ENCODE peak calls at places on chromosomes 5 and 9, in six cellular contexts. One of them, this sample, is unnamed.

GRCh38 chr9:34070601-34071340 is 22.1 kb upstream of the UBAP2 start:
- DNase-seq in NCI-H1092: no peak
- DNase-seq in naive thymus-derived CD4-positive, alpha-beta T cell: no peak
- DNase-seq in COR-L47: no peak
- DNase-seq in A673: no peak
- DNase-seq in M059J: no peak
- DNase-seq in this sample: no peak

GRCh38 chr9:107214915-107215314 is 68.2 kb upstream of the RAD23B start:
- DNase-seq in M059J: peak; percentile 69
- DNase-seq in COR-L47: no peak
- DNase-seq in naive thymus-derived CD4-positive, alpha-beta T cell: no peak
- DNase-seq in NCI-H1092: no peak
- DNase-seq in A673: no peak
- DNase-seq in this sample: no peak

GRCh38 chr9:9521033-9521779 is 1091.6 kb downstream of the PTPRD start:
- DNase-seq in naive thymus-derived CD4-positive, alpha-beta T cell: no peak
- DNase-seq in M059J: no peak
- DNase-seq in COR-L47: no peak
- DNase-seq in NCI-H1092: no peak
- DNase-seq in A673: no peak
- DNase-seq in this sample: no peak

GRCh38 chr5:150358261-150359095 is 981 bp downstream of the TCOF1 start:
- DNase-seq in NCI-H1092: no peak
- DNase-seq in A673: peak; percentile 43
- DNase-seq in M059J: peak; percentile 31
- DNase-seq in COR-L47: no peak
- DNase-seq in naive thymus-derived CD4-positive, alpha-beta T cell: no peak
- DNase-seq in this sample: no peak

GRCh38 chr5:98470747-98471146 is 302.7 kb upstream of the RGMB start:
- DNase-seq in COR-L47: no peak
- DNase-seq in naive thymus-derived CD4-positive, alpha-beta T cell: no peak
- DNase-seq in NCI-H1092: no peak
- DNase-seq in M059J: peak; percentile 43
- DNase-seq in A673: no peak
- DNase-seq in this sample: no peak

GRCh38 chr5:29518176-29518575 is 1675.3 kb upstream of the CDH6 start:
- DNase-seq in M059J: no peak
- DNase-seq in NCI-H1092: no peak
- DNase-seq in A673: no peak
- DNase-seq in naive thymus-derived CD4-positive, alpha-beta T cell: no peak
- DNase-seq in COR-L47: no peak
- DNase-seq in this sample: no peak

GRCh38 chr9:83432104-83432627 is 106.0 kb downstream of the FRMD3 start:
- DNase-seq in naive thymus-derived CD4-positive, alpha-beta T cell: no peak
- DNase-seq in A673: peak; percentile 7
- DNase-seq in NCI-H1092: no peak
- DNase-seq in M059J: peak; percentile 99
- DNase-seq in COR-L47: no peak
- DNase-seq in this sample: no peak

GRCh38 chr5:36728697-36729543 is 122.5 kb downstream of the SLC1A3 start:
- DNase-seq in A673: peak; percentile 78
- DNase-seq in naive thymus-derived CD4-positive, alpha-beta T cell: no peak
- DNase-seq in NCI-H1092: peak; percentile 43
- DNase-seq in COR-L47: peak; percentile 49
- DNase-seq in M059J: peak; percentile 76
- DNase-seq in this sample: peak; percentile 90

GRCh38 chr9:2257530-2257929 is 242.4 kb downstream of the SMARCA2 start:
- DNase-seq in M059J: no peak
- DNase-seq in A673: no peak
- DNase-seq in naive thymus-derived CD4-positive, alpha-beta T cell: no peak
- DNase-seq in NCI-H1092: peak; percentile 14
- DNase-seq in COR-L47: peak; percentile 73
- DNase-seq in this sample: no peak

GRCh38 chr5:51816427-51816826 is 433.2 kb downstream of the ISL1 start:
- DNase-seq in A673: no peak
- DNase-seq in NCI-H1092: no peak
- DNase-seq in naive thymus-derived CD4-positive, alpha-beta T cell: no peak
- DNase-seq in COR-L47: no peak
- DNase-seq in M059J: no peak
- DNase-seq in this sample: no peak

GRCh38 chr9:121837113-121838010 is 185.9 kb downstream of the DAB2IP start:
- DNase-seq in NCI-H1092: no peak
- DNase-seq in M059J: no peak
- DNase-seq in naive thymus-derived CD4-positive, alpha-beta T cell: no peak
- DNase-seq in A673: no peak
- DNase-seq in COR-L47: no peak
- DNase-seq in this sample: peak; percentile 50

GRCh38 chr5:91212336-91213092 is 170.6 kb downstream of the ARRDC3 start:
- DNase-seq in NCI-H1092: no peak
- DNase-seq in M059J: peak; percentile 88
- DNase-seq in A673: peak; percentile 85
- DNase-seq in naive thymus-derived CD4-positive, alpha-beta T cell: no peak
- DNase-seq in COR-L47: no peak
- DNase-seq in this sample: no peak

GRCh38 chr5:157820593-157821252 is 38.2 kb downstream of the CLINT1 start:
- DNase-seq in M059J: peak; percentile 32
- DNase-seq in A673: peak; percentile 60
- DNase-seq in naive thymus-derived CD4-positive, alpha-beta T cell: no peak
- DNase-seq in COR-L47: peak; percentile 35
- DNase-seq in NCI-H1092: no peak
- DNase-seq in this sample: no peak

GRCh38 chr5:166639151-166639550 is 1652.3 kb upstream of the WWC1 start:
- DNase-seq in A673: no peak
- DNase-seq in NCI-H1092: no peak
- DNase-seq in naive thymus-derived CD4-positive, alpha-beta T cell: no peak
- DNase-seq in COR-L47: no peak
- DNase-seq in M059J: no peak
- DNase-seq in this sample: no peak

GRCh38 chr5:28779161-28779754 is 1740.9 kb upstream of the CDH9 start:
- DNase-seq in M059J: peak; percentile 18
- DNase-seq in NCI-H1092: peak; percentile 26
- DNase-seq in COR-L47: peak; percentile 29
- DNase-seq in naive thymus-derived CD4-positive, alpha-beta T cell: no peak
- DNase-seq in A673: peak; percentile 15
- DNase-seq in this sample: no peak

GRCh38 chr5:69491838-69492390 is 676 bp upstream of the OCLN start:
- DNase-seq in COR-L47: no peak
- DNase-seq in M059J: no peak
- DNase-seq in NCI-H1092: no peak
- DNase-seq in naive thymus-derived CD4-positive, alpha-beta T cell: no peak
- DNase-seq in A673: no peak
- DNase-seq in this sample: no peak

GRCh38 chr9:112020680-112021596 is 124.3 kb downstream of the UGCG start:
- DNase-seq in A673: no peak
- DNase-seq in naive thymus-derived CD4-positive, alpha-beta T cell: no peak
- DNase-seq in NCI-H1092: no peak
- DNase-seq in M059J: peak; percentile 93
- DNase-seq in COR-L47: no peak
- DNase-seq in this sample: no peak

GRCh38 chr9:23324511-23324910 is 501.5 kb downstream of the ELAVL2 start:
- DNase-seq in A673: no peak
- DNase-seq in NCI-H1092: no peak
- DNase-seq in naive thymus-derived CD4-positive, alpha-beta T cell: no peak
- DNase-seq in COR-L47: no peak
- DNase-seq in M059J: no peak
- DNase-seq in this sample: no peak

GRCh38 chr5:40646286-40646685 is 33.4 kb upstream of the PTGER4 start:
- DNase-seq in M059J: no peak
- DNase-seq in NCI-H1092: no peak
- DNase-seq in COR-L47: no peak
- DNase-seq in A673: no peak
- DNase-seq in naive thymus-derived CD4-positive, alpha-beta T cell: no peak
- DNase-seq in this sample: no peak

GRCh38 chr9:131627326-131627845 is 82.1 kb downstream of the PRRT1B start:
- DNase-seq in COR-L47: no peak
- DNase-seq in NCI-H1092: no peak
- DNase-seq in A673: no peak
- DNase-seq in naive thymus-derived CD4-positive, alpha-beta T cell: no peak
- DNase-seq in M059J: peak; percentile 74
- DNase-seq in this sample: no peak

GRCh38 chr5:121667292-121667691 is 184.4 kb upstream of the FTMT start:
- DNase-seq in NCI-H1092: no peak
- DNase-seq in M059J: no peak
- DNase-seq in naive thymus-derived CD4-positive, alpha-beta T cell: no peak
- DNase-seq in A673: no peak
- DNase-seq in COR-L47: no peak
- DNase-seq in this sample: no peak

GRCh38 chr5:16957305-16958165 is 21.4 kb upstream of the MYO10 start:
- DNase-seq in M059J: peak; percentile 94
- DNase-seq in naive thymus-derived CD4-positive, alpha-beta T cell: no peak
- DNase-seq in COR-L47: no peak
- DNase-seq in A673: no peak
- DNase-seq in NCI-H1092: no peak
- DNase-seq in this sample: no peak

GRCh38 chr9:120610975-120611689 is 31.2 kb upstream of the CDK5RAP2 start:
- DNase-seq in A673: peak; percentile 28
- DNase-seq in naive thymus-derived CD4-positive, alpha-beta T cell: no peak
- DNase-seq in COR-L47: no peak
- DNase-seq in M059J: peak; percentile 14
- DNase-seq in NCI-H1092: no peak
- DNase-seq in this sample: no peak

GRCh38 chr9:89418112-89418872 is 79.6 kb downstream of the SEMA4D start:
- DNase-seq in M059J: no peak
- DNase-seq in naive thymus-derived CD4-positive, alpha-beta T cell: no peak
- DNase-seq in A673: no peak
- DNase-seq in COR-L47: no peak
- DNase-seq in NCI-H1092: no peak
- DNase-seq in this sample: no peak

GRCh38 chr5:143033535-143034260 is 263.5 kb downstream of the ARHGAP26 start:
- DNase-seq in naive thymus-derived CD4-positive, alpha-beta T cell: no peak
- DNase-seq in A673: no peak
- DNase-seq in M059J: peak; percentile 95
- DNase-seq in NCI-H1092: no peak
- DNase-seq in COR-L47: no peak
- DNase-seq in this sample: no peak

GRCh38 chr9:114278881-114279570 is 43.9 kb upstream of the ORM1 start:
- DNase-seq in naive thymus-derived CD4-positive, alpha-beta T cell: no peak
- DNase-seq in A673: peak; percentile 71
- DNase-seq in NCI-H1092: no peak
- DNase-seq in M059J: peak; percentile 92
- DNase-seq in COR-L47: no peak
- DNase-seq in this sample: no peak

GRCh38 chr9:118538981-118539380 is 830.3 kb downstream of the BRINP1 start:
- DNase-seq in naive thymus-derived CD4-positive, alpha-beta T cell: no peak
- DNase-seq in COR-L47: no peak
- DNase-seq in NCI-H1092: no peak
- DNase-seq in M059J: no peak
- DNase-seq in A673: no peak
- DNase-seq in this sample: no peak

GRCh38 chr5:143244000-143244736 is 159.3 kb downstream of the NR3C1 start:
- DNase-seq in M059J: peak; percentile 99
- DNase-seq in A673: peak; percentile 58
- DNase-seq in COR-L47: no peak
- DNase-seq in NCI-H1092: no peak
- DNase-seq in naive thymus-derived CD4-positive, alpha-beta T cell: no peak
- DNase-seq in this sample: no peak

GRCh38 chr9:96720435-96720834 is 57.5 kb downstream of the ZNF510 start:
- DNase-seq in NCI-H1092: peak; percentile 42
- DNase-seq in M059J: no peak
- DNase-seq in naive thymus-derived CD4-positive, alpha-beta T cell: no peak
- DNase-seq in COR-L47: no peak
- DNase-seq in A673: no peak
- DNase-seq in this sample: no peak

GRCh38 chr9:86765736-86766410 is 181.4 kb downstream of the GAS1 start:
- DNase-seq in naive thymus-derived CD4-positive, alpha-beta T cell: no peak
- DNase-seq in COR-L47: no peak
- DNase-seq in A673: no peak
- DNase-seq in NCI-H1092: no peak
- DNase-seq in M059J: no peak
- DNase-seq in this sample: no peak

GRCh38 chr5:81971086-81971693 is 633 bp upstream of the ATG10 start:
- DNase-seq in NCI-H1092: no peak
- DNase-seq in A673: peak; percentile 19
- DNase-seq in naive thymus-derived CD4-positive, alpha-beta T cell: no peak
- DNase-seq in COR-L47: no peak
- DNase-seq in M059J: peak; percentile 44
- DNase-seq in this sample: peak; percentile 36

GRCh38 chr9:70406446-70406862 is 8.0 kb downstream of the KLF9 start:
- DNase-seq in naive thymus-derived CD4-positive, alpha-beta T cell: no peak
- DNase-seq in M059J: peak; percentile 56
- DNase-seq in NCI-H1092: no peak
- DNase-seq in A673: no peak
- DNase-seq in COR-L47: no peak
- DNase-seq in this sample: no peak

GRCh38 chr9:20714442-20715415 is 30.7 kb downstream of the FOCAD start:
- DNase-seq in A673: peak; percentile 89
- DNase-seq in M059J: no peak
- DNase-seq in naive thymus-derived CD4-positive, alpha-beta T cell: no peak
- DNase-seq in COR-L47: no peak
- DNase-seq in NCI-H1092: no peak
- DNase-seq in this sample: no peak

GRCh38 chr5:59079622-59080620 is 497.0 kb downstream of the RAB3C start:
- DNase-seq in A673: no peak
- DNase-seq in naive thymus-derived CD4-positive, alpha-beta T cell: no peak
- DNase-seq in COR-L47: no peak
- DNase-seq in NCI-H1092: no peak
- DNase-seq in M059J: peak; percentile 90
- DNase-seq in this sample: no peak

GRCh38 chr5:103258957-103259704 is 568 bp downstream of the MACIR start:
- DNase-seq in M059J: peak; percentile 64
- DNase-seq in A673: peak; percentile 80
- DNase-seq in naive thymus-derived CD4-positive, alpha-beta T cell: peak; percentile 57
- DNase-seq in COR-L47: peak; percentile 80
- DNase-seq in NCI-H1092: peak; percentile 18
- DNase-seq in this sample: peak; percentile 60

GRCh38 chr5:78574731-78575161 is 73.8 kb downstream of the LHFPL2 start:
- DNase-seq in A673: no peak
- DNase-seq in COR-L47: no peak
- DNase-seq in M059J: peak; percentile 51
- DNase-seq in NCI-H1092: no peak
- DNase-seq in naive thymus-derived CD4-positive, alpha-beta T cell: no peak
- DNase-seq in this sample: no peak

GRCh38 chr9:115121140-115121710 is 3.3 kb upstream of the TNC start:
- DNase-seq in naive thymus-derived CD4-positive, alpha-beta T cell: no peak
- DNase-seq in NCI-H1092: no peak
- DNase-seq in A673: no peak
- DNase-seq in M059J: peak; percentile 96
- DNase-seq in COR-L47: no peak
- DNase-seq in this sample: no peak